ENCODE peak calls at places on chromosomes 13 and 19, in seven cellular contexts. E is spleen, G is colonic mucosa, K is GM23338, I is substantia nigra, V is mesenchymal stem cell, B is thoracic aorta. P is an unnamed sample.

GRCh38 chr13:36884235-36884634 is 35.8 kb downstream of the SMAD9 start:
- DNase-seq in E (no peak), G (no peak), K (no peak), I (no peak), V (no peak), B (no peak), P (no peak)

GRCh38 chr19:44653343-44653742 is 9.6 kb downstream of the PVR start:
- DNase-seq in E (no peak), G (no peak), K (no peak), I (no peak), V (no peak), B (no peak), P (no peak)

GRCh38 chr13:34578471-34578870 is 363.6 kb upstream of the NBEA start:
- DNase-seq in E (no peak), G (no peak), K (no peak), I (no peak), V (no peak), B (no peak), P (no peak)

GRCh38 chr13:112710855-112711527 is 21.2 kb downstream of the ATP11A start:
- DNase-seq in E (peak), G (no peak), K (no peak), I (no peak), V (no peak), B (no peak), P (no peak)

GRCh38 chr13:45464141-45464686 is 525 bp upstream of the COG3 start:
- DNase-seq in E (peak), G (peak), K (no peak), I (no peak), V (no peak), B (no peak), P (no peak)

GRCh38 chr13:33590936-33591335 is 227.0 kb upstream of the RFC3 start:
- DNase-seq in E (no peak), G (no peak), K (no peak), I (no peak), V (no peak), B (no peak), P (no peak)

GRCh38 chr13:111215081-111216047 is 100.3 kb downstream of the ARHGEF7 start:
- DNase-seq in E (no peak), G (no peak), K (peak), I (no peak), V (no peak), B (no peak), P (no peak)

GRCh38 chr19:55160128-55160985 is 2.8 kb upstream of the TNNI3 start:
- DNase-seq in E (peak), G (peak), K (peak), I (no peak), V (peak), B (peak), P (peak)

GRCh38 chr13:113275387-113275786 is 21.7 kb upstream of the LAMP1 start:
- DNase-seq in E (no peak), G (peak), K (peak), I (no peak), V (peak), B (no peak), P (peak)

GRCh38 chr13:77981191-77981925 is 62.7 kb upstream of the EDNRB start:
- DNase-seq in E (no peak), G (no peak), K (no peak), I (no peak), V (peak), B (no peak), P (no peak)

GRCh38 chr19:14383556-14383897 is 2.3 kb downstream of the ADGRE5 start:
- DNase-seq in E (no peak), G (peak), K (no peak), I (no peak), V (no peak), B (no peak), P (peak)

GRCh38 chr13:84126671-84127171 is 244.4 kb upstream of the SLITRK1 start:
- DNase-seq in E (peak), G (no peak), K (no peak), I (no peak), V (no peak), B (no peak), P (peak)
- H3K27ac ChIP-seq in E (no peak), G (no peak), K (no peak), I (no peak), V (no peak), B (no peak), P (no peak)

GRCh38 chr19:17215125-17215971 is at the start of gene USE1:
- DNase-seq in E (peak), G (peak), K (peak), I (peak), V (peak), B (peak), P (peak)

GRCh38 chr19:17211547-17212446 is 3.4 kb upstream of the USE1 start:
- DNase-seq in E (peak), G (no peak), K (no peak), I (no peak), V (no peak), B (no peak), P (no peak)

GRCh38 chr19:17214531-17215124 is 529 bp upstream of the USE1 start:
- DNase-seq in E (peak), G (no peak), K (peak), I (no peak), V (no peak), B (no peak), P (no peak)

GRCh38 chr19:17216058-17216670 is 1.0 kb downstream of the USE1 start:
- DNase-seq in E (peak), G (no peak), K (no peak), I (no peak), V (no peak), B (no peak), P (no peak)

DNA sequence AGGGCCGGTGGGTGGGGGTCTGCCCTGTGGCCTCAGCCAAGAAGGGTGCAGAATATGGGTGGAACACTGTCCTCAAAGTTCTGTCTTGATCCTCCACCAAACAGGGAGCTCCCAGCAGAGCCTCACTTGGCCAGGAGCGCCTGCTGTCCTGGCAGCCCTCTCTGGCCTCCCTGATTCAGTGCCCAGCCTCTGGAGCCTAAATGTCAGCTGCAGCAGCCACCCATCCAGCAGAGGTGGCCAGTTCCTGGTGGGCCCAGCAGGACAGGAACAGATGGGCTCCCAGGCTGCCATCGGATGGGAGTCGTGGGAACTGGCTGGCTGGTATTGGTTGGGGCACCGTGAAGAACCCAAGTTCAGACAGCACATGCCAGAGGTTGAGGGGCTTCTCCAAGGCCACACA is 1.8 kb upstream of the USE1 start:
- DNase-seq in E (peak), G (no peak), K (no peak), I (no peak), V (no peak), B (no peak), P (no peak)
- H3K27ac ChIP-seq in E (no peak), G (no peak), K (no peak), I (no peak), V (no peak), B (no peak), P (no peak)

DNA sequence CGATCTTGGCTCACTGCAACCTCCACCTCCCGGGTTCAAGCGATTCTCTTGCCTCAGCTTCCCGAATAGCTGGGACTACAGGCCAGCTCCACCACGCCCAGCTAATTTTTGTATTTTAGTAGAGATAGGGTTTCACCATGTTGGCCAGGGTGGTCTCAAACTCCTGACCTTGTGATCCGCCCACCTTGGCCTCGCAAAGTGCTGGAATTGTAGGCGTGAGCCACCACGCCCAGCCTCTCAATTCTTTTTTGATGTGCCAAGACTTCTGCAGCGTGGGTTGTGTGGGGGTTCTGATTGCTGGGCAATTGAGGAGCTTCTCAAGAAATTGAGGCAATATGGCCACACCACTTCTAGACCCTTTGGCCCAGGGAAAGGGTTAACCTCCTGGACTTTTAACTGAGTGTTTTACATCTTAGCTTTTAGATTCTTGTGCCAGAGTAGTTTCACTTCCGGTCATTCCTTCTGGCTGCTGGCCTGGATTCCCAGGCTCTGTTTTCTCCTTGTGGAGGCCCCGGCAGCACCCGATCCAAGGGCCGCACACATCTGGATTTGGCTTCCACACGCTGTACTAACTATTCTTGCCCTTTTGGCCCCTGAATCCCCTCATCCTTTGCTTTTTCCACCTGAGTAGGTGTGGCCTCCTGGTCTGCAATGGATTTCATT is 14.7 kb downstream of the SMARCA4 start:
- DNase-seq in E (no peak), G (peak), K (no peak), I (no peak), V (peak), B (no peak), P (no peak)
- H3K27ac ChIP-seq in E (peak), G (peak), K (peak), I (no peak), V (no peak), B (peak), P (no peak)

GRCh38 chr13:71606818-71607217 is 260.2 kb downstream of the DACH1 start:
- DNase-seq in E (no peak), G (no peak), K (no peak), I (no peak), V (no peak), B (no peak), P (no peak)
- H3K27ac ChIP-seq in E (no peak), G (no peak), K (no peak), I (no peak), V (no peak), B (no peak), P (no peak)

DNA sequence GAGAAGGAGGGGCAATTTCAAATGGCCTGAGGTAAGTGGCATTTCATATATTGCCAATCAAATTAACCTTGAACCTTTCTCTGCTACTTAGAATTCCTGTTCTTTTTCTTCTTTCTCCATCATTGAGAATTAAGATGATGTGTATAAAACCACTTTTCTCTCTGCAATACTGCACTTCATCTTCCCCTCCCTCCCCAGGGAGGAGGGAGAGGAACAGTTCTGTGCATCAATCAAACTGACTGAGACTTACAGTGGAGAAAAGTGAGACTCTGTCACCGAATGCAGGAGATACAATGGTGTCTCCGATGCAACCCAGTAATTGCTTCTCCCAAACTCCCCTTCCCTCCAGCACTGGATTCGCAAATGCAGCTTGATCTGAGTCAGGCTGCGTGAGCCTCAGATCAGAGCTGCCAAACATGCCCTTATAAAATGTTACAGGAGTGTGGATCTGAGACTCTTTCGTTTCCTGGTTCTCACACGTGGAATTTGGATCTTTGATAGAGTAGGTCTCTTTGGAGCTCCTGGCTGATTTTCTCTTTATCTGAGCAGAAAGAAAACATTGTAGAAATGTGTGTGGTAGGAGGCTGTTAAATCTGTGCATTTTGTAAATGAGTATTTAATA is 91.5 kb downstream of the SLC10A2 start:
- DNase-seq in E (no peak), G (no peak), K (no peak), I (no peak), V (no peak), B (no peak), P (no peak)
- H3K27ac ChIP-seq in E (no peak), G (no peak), K (no peak), I (no peak), V (no peak), B (no peak), P (no peak)

GRCh38 chr19:3380829-3381228 is 14.4 kb downstream of the NFIC start:
- DNase-seq in E (no peak), G (no peak), K (no peak), I (no peak), V (no peak), B (no peak), P (no peak)
- H3K27ac ChIP-seq in E (peak), G (no peak), K (no peak), I (no peak), V (no peak), B (no peak), P (no peak)

DNA sequence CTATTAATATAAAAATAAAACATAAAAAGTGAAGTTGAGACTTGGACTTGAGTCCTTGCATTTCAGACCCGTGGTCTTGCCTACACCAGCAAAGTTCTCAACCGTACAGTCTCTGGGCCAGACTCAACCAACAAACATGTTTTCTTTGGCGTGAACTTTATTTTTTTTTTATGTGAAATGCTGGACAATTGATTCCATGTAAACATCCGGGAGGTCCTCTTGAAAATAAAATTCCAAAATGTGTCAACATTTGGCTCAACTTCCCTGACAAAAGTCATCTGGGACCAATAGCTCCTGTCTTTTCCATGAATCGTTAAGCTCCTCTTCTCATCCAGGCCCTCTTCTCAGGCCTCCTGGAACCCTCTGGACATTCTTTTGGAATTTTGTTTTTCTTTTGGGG is 2.7 kb downstream of the ALDH16A1 start:
- DNase-seq in E (no peak), G (no peak), K (no peak), I (no peak), V (no peak), B (no peak), P (no peak)
- H3K27ac ChIP-seq in E (peak), G (no peak), K (no peak), I (no peak), V (no peak), B (no peak), P (no peak)

GRCh38 chr13:76730220-76730619 is 156.0 kb downstream of the KCTD12 start:
- DNase-seq in E (no peak), G (no peak), K (no peak), I (no peak), V (no peak), B (no peak), P (no peak)
- H3K27ac ChIP-seq in E (no peak), G (no peak), K (no peak), I (no peak), V (no peak), B (no peak), P (no peak)

P was measured in A673.